ENCODE peak calls at places on chromosomes 16 and 17, in eight cellular contexts. J is Peyer's patch; C is PC-3; T is CD8-positive, alpha-beta memory T cell; S is T-helper 17 cell; K is substantia nigra; Z is osteoblast; O is KG1. U is an unnamed sample.

GRCh38 chr17:8662076-8662831 is 31.7 kb upstream of the MYH10 start:
- DNase-seq in J (no peak), S (no peak), K (no peak), T (no peak), C (no peak), O (no peak), Z (no peak), U (no peak)

GRCh38 chr17:80524150-80524712 is 20.4 kb upstream of the RPTOR start:
- DNase-seq in O (no peak), Z (peak), K (no peak), C (no peak), J (no peak), T (no peak), S (no peak), U (no peak)

GRCh38 chr16:68737046-68737729 is at the start of gene CDH1:
- DNase-seq in S (no peak), K (no peak), T (peak), J (peak), C (peak), O (no peak), Z (peak), U (peak)

GRCh38 chr16:46950009-46950408 is 23.5 kb downstream of the DNAJA2 start:
- DNase-seq in T (no peak), Z (no peak), J (no peak), S (no peak), C (no peak), K (no peak), O (no peak), U (no peak)

GRCh38 chr17:19785854-19786253 is 37.8 kb upstream of the ALDH3A1 start:
- DNase-seq in O (no peak), S (no peak), Z (no peak), K (no peak), J (no peak), T (no peak), C (peak), U (no peak)

GRCh38 chr16:24729967-24730815 is 740 bp downstream of the TNRC6A start:
- DNase-seq in J (peak), C (no peak), K (no peak), O (peak), S (no peak), Z (peak), T (peak), U (peak)

GRCh38 chr17:68057531-68057952 is 22.0 kb downstream of the KPNA2 start:
- DNase-seq in C (peak), O (no peak), T (peak), J (no peak), K (no peak), Z (peak), S (no peak), U (peak)

GRCh38 chr17:9512323-9513168 is 63.1 kb downstream of the STX8 start:
- DNase-seq in K (no peak), T (no peak), Z (no peak), C (peak), O (no peak), J (no peak), S (no peak), U (no peak)

GRCh38 chr17:68972119-68972704 is 17.0 kb upstream of the ABCA8 start:
- DNase-seq in S (no peak), K (no peak), T (no peak), J (no peak), C (peak), O (no peak), Z (peak), U (no peak)

GRCh38 chr17:46166692-46167249 is 26.5 kb downstream of the KANSL1 start:
- DNase-seq in C (no peak), S (no peak), T (no peak), Z (peak), O (no peak), K (no peak), J (no peak), U (no peak)

GRCh38 chr16:55832788-55833583 is at the start of gene CES1:
- DNase-seq in O (no peak), Z (no peak), T (no peak), C (no peak), J (no peak), K (no peak), S (no peak), U (peak)

GRCh38 chr16:11258553-11259287 is 2.7 kb upstream of the SOCS1 start:
- DNase-seq in K (peak), Z (peak), T (peak), S (no peak), J (peak), O (no peak), C (no peak), U (peak)

GRCh38 chr17:20264996-20265395 is 202.3 kb downstream of the LGALS9B start:
- DNase-seq in S (no peak), J (no peak), Z (no peak), T (no peak), K (no peak), O (no peak), C (no peak), U (no peak)

GRCh38 chr16:83725313-83725712 is 82.5 kb upstream of the HSBP1 start:
- DNase-seq in S (no peak), Z (no peak), K (no peak), C (no peak), O (no peak), T (no peak), J (no peak), U (no peak)

GRCh38 chr16:47777191-47777590 is 316.1 kb downstream of the PHKB start:
- DNase-seq in T (no peak), J (no peak), Z (peak), C (peak), O (no peak), K (no peak), S (no peak), U (no peak)

GRCh38 chr17:28341516-28341915 is 6.0 kb downstream of the TNFAIP1 start:
- DNase-seq in J (no peak), O (no peak), K (no peak), C (no peak), Z (peak), S (no peak), T (no peak), U (no peak)

GRCh38 chr17:13485327-13485726 is 116.4 kb downstream of the HS3ST3A1 start:
- DNase-seq in Z (no peak), T (no peak), O (no peak), S (no peak), C (no peak), K (no peak), J (no peak), U (no peak)

GRCh38 chr17:51154176-51154575 is 817 bp downstream of the NME1 start:
- DNase-seq in C (no peak), O (no peak), S (no peak), Z (peak), J (no peak), K (no peak), T (no peak), U (no peak)

GRCh38 chr16:20867585-20867984 is 32.6 kb downstream of the DCUN1D3 start:
- DNase-seq in O (no peak), S (no peak), J (no peak), C (no peak), T (no peak), Z (peak), K (no peak), U (no peak)

U was measured in transverse colon.